ENCODE peak calls at places on chromosomes 6 and 20, in four cellular contexts. A is cardiac muscle cell, V is fibroblast of the aortic adventitia, W is thoracic aorta. U is an unnamed sample.

GRCh38 chr6:95364016-95364604 is 213.2 kb upstream of the MANEA start:
- DNase-seq in W (no peak), V (peak), A (peak), U (no peak)

GRCh38 chr6:18034798-18035202 is 47.4 kb upstream of the KIF13A start:
- DNase-seq in W (no peak), V (no peak), A (no peak), U (peak)

GRCh38 chr20:41133709-41134361 is 3.5 kb upstream of the PLCG1 start:
- DNase-seq in W (no peak), V (no peak), A (no peak), U (no peak)

GRCh38 chr6:124795879-124796838 is 166.1 kb upstream of the RNF217 start:
- DNase-seq in V (no peak), W (no peak), A (peak), U (peak)

GRCh38 chr20:54160269-54161007 is 13.3 kb downstream of the CYP24A1 start:
- DNase-seq in V (no peak), A (no peak), W (no peak), U (no peak)

GRCh38 chr20:34302312-34302722 is 838 bp downstream of the AHCY start:
- DNase-seq in A (no peak), W (no peak), V (peak), U (peak)

GRCh38 chr6:15663057-15663638 is 320 bp upstream of the DTNBP1 start:
- DNase-seq in A (no peak), W (no peak), V (peak), U (peak)

GRCh38 chr20:57389695-57390603 is 1.2 kb upstream of the RBM38 start:
- DNase-seq in A (no peak), V (no peak), W (no peak), U (no peak)

GRCh38 chr20:3842332-3842930 is 4.2 kb upstream of the MAVS start:
- DNase-seq in V (no peak), A (no peak), W (no peak), U (no peak)

GRCh38 chr6:22079788-22080187 is 217.0 kb downstream of the PRL start:
- DNase-seq in A (no peak), V (peak), W (no peak), U (no peak)

GRCh38 chr6:328184-328670 is 35.9 kb downstream of the DUSP22 start:
- DNase-seq in A (no peak), W (peak), V (peak), U (no peak)

GRCh38 chr6:125058562-125058961 is 95.0 kb upstream of the TPD52L1 start:
- DNase-seq in W (no peak), V (no peak), A (no peak), U (no peak)

GRCh38 chr6:163923658-163924411 is 509.3 kb downstream of the QKI start:
- DNase-seq in V (no peak), W (no peak), A (no peak), U (no peak)

GRCh38 chr20:21019831-21020655 is 86.1 kb downstream of the LINC00237 start:
- DNase-seq in A (no peak), W (no peak), V (no peak), U (no peak)

GRCh38 chr6:16712931-16713484 is 48.3 kb downstream of the ATXN1 start:
- DNase-seq in W (no peak), A (no peak), V (peak), U (peak)

GRCh38 chr6:17705428-17705777 is 1.3 kb downstream of the NUP153 start:
- DNase-seq in A (peak), W (peak), V (peak), U (peak)

GRCh38 chr6:73451166-73452106 is 661 bp downstream of the CGAS start:
- DNase-seq in A (peak), W (no peak), V (peak), U (peak)

GRCh38 chr20:50692553-50692933 is 1.2 kb upstream of the RIPOR3 start:
- DNase-seq in V (no peak), A (no peak), W (no peak), U (no peak)

GRCh38 chr6:110101885-110102284 is 77.6 kb downstream of the WASF1 start:
- DNase-seq in W (no peak), A (no peak), V (no peak), U (no peak)

GRCh38 chr20:56566621-56567020 is 33.6 kb downstream of the FAM209B start:
- DNase-seq in A (peak), V (no peak), W (no peak), U (no peak)

GRCh38 chr6:160293844-160294243 is 35.2 kb upstream of the SLC22A2 start:
- DNase-seq in A (no peak), W (no peak), V (peak), U (no peak)

GRCh38 chr6:146106532-146106931 is 77.7 kb downstream of the GRM1 start:
- DNase-seq in W (no peak), V (no peak), A (no peak), U (no peak)

GRCh38 chr20:57930328-57930727 is 220.5 kb upstream of the PMEPA1 start:
- DNase-seq in W (no peak), A (no peak), V (no peak), U (no peak)

GRCh38 chr6:113381957-113382356 is 475.2 kb upstream of the MARCKS start:
- DNase-seq in A (peak), W (no peak), V (peak), U (peak)

GRCh38 chr6:142694054-142694453 is 250.9 kb downstream of the HIVEP2 start:
- DNase-seq in A (no peak), W (no peak), V (peak), U (no peak)

GRCh38 chr20:60694763-60695162 is 557.3 kb upstream of the CDH4 start:
- DNase-seq in A (no peak), V (peak), W (no peak), U (no peak)

GRCh38 chr20:47125553-47126373 is 230.7 kb downstream of the ZMYND8 start:
- DNase-seq in W (no peak), V (peak), A (peak), U (peak)

GRCh38 chr6:129901910-129902309 is 40.8 kb upstream of the TMEM244 start:
- DNase-seq in A (no peak), W (no peak), V (peak), U (no peak)

GRCh38 chr6:159978291-159979135 is 9.6 kb downstream of the IGF2R start:
- DNase-seq in W (no peak), A (no peak), V (no peak), U (peak)

GRCh38 chr20:59650418-59650817 is 46.1 kb downstream of the PHACTR3 start:
- DNase-seq in V (no peak), A (no peak), W (no peak), U (no peak)

GRCh38 chr6:107656883-107657282 is 167.0 kb downstream of the SOBP start:
- DNase-seq in A (peak), V (no peak), W (no peak), U (no peak)

GRCh38 chr6:107656381-107656780 is 166.5 kb downstream of the SOBP start:
- DNase-seq in A (no peak), V (peak), W (no peak), U (no peak)

GRCh38 chr6:107657373-107657754 is 166.7 kb downstream of the SCML4 start:
- DNase-seq in W (no peak), A (no peak), V (no peak), U (no peak)

GRCh38 chr6:107658920-107659879 is 164.9 kb downstream of the SCML4 start:
- DNase-seq in W (no peak), A (no peak), V (no peak), U (no peak)

GRCh38 chr6:107657755-107658461 is 166.2 kb downstream of the SCML4 start:
- DNase-seq in W (no peak), V (peak), A (no peak), U (no peak)
- TF ChIP-seq CTCF in W (no peak), V (peak), A (peak), U (no peak)

DNA sequence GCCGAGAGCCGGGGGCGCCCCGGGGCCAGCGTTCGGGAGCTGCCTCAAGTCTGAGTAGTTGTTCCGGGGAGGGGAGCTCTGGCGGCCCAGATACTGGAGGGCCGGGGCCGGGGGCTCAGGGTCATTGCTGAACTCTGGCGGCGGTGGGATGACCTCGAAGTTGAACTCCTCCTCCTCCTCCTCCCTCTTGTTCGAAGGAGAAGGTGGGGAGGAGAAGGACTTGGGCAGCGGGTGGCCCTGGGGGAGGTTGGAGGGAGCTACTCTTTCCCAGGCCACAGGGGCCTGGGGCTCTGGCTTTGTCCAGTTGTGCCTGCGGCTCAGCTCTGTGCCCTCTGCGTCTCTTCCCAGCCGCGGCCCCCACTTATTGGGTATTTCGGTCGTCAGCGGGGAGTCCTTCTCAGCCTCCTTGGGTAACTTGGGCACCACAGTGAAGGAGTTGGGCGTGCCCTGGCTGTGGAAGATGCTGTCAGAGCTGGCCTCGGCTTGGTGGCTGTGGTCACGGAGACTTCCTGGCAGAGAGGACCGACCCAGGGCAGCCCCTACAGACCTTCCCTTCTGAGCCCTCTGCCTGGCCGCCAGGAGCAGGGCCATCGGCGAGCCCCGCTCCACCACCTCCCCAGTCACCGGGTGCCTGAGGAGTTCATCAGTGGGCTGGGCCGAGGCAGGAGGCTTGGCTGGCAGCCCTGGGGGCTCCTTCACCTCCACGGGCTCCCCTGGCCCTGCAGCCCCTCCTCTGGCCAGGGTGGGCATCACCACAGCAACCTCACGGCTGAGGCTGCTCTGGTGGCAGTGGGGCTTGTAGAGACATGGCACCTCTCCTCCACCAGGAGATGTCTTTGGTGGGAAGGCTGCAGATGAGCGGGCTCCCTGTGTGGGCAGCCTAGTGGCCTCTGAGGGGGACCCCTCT is 37.4 kb downstream of the C6orf132 start:
- DNase-seq in V (no peak), W (no peak), A (no peak), U (no peak)
- TF ChIP-seq CTCF in V (no peak), W (no peak), A (no peak), U (peak)

GRCh38 chr6:140043357-140043756 is 668.9 kb upstream of the CITED2 start:
- DNase-seq in A (no peak), V (peak), W (no peak), U (no peak)

GRCh38 chr6:140044626-140045025 is 670.2 kb upstream of the CITED2 start:
- DNase-seq in W (no peak), V (no peak), A (no peak), U (no peak)

GRCh38 chr6:140045116-140045515 is 670.7 kb upstream of the CITED2 start:
- DNase-seq in V (no peak), A (no peak), W (no peak), U (no peak)

GRCh38 chr6:140041571-140042332 is 667.3 kb upstream of the CITED2 start:
- DNase-seq in V (peak), W (no peak), A (no peak), U (no peak)

GRCh38 chr6:140043762-140044378 is 669.4 kb upstream of the CITED2 start:
- DNase-seq in A (no peak), V (no peak), W (no peak), U (no peak)
- TF ChIP-seq CTCF in A (no peak), V (no peak), W (no peak), U (no peak)

DNA sequence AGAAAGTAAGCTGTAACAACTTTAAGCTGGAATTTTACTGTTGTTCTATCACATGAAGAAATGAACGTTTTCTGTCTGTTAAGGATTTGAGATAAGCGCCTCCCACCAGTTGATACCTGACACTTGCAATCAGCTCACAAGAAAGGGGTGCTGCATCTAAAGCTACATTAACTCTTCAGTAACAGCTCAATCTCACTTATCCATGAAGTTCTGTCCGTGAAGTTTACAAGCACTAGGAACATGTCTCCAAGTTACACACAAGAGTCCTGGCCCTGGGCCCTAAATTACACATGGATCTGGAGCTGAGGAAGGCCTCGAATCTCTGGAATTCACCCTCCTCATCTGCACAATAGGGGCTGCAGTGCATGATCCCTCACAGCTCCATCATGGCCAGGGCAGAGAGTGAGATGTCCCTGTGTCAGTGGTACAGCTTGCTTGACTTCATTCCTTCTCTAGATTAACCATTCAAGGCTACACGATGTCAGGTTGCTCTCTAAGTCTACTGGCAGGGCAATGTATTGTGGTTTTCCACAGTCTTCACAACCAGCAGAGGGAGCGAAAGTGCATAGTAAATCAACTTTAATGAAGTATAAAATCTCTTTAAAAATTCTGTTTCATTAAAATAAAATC is 182.4 kb upstream of the MCHR2 start:
- DNase-seq in A (peak), W (no peak), V (peak), U (peak)
- TF ChIP-seq CTCF in A (peak), W (peak), V (peak), U (peak)

DNA sequence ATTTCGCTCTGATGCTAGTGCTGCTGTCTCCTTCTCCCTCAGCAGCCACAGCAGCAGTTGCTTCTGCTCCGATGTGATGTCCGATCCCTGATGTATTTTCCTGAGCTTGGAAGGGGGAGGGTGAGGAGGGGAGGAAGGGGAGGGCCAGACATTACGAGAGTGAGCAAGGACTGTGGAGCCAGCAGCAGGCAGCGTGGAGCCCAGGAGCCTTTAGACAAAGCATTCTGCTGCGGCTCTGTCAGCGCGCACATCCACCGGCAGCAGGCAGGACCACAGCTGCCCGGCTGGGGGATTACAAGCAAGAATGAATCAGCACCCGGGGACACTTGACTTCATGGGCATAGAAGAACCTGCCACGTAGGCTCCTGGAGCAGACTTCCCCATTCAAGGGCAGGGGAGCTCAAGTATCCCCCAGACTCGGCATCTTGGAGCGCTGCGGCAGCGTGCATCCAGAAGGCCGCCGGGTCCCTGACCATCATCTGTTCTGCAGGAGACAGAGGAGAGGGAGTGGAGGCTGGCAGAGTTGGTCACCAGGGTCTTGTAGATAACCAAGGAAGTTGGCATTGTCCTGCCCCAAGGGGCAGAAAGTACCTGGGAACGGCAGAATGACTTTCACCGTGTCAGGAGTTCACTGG is 83.0 kb downstream of the TCP11 start:
- DNase-seq in V (no peak), A (peak), W (no peak), U (no peak)
- TF ChIP-seq CTCF in V (no peak), A (no peak), W (no peak), U (no peak)